ENCODE peak calls at places on chromosomes 13 and 19, in six cellular contexts. U is A673, A is heart left ventricle, S is brain microvascular endothelial cell, L is GM12878, C is lung. P is an unnamed sample. For H3K27me3, the result is how much of the 10 kb centered on the place peaks cover.

GRCh38 chr13:40438999-40439797 is 227.2 kb downstream of the FOXO1 start:
- DNase-seq in U (no peak), A (no peak), S (peak), L (no peak), C (no peak), P (no peak)

GRCh38 chr19:34411216-34411615 is 7.0 kb downstream of the PDCD2L start:
- DNase-seq in U (no peak), A (no peak), S (no peak), L (no peak), C (no peak), P (no peak)

GRCh38 chr13:25901460-25902376 is 150.1 kb downstream of the SHISA2 start:
- DNase-seq in U (peak), A (no peak), S (peak), L (peak), C (no peak), P (no peak)

GRCh38 chr13:109704771-109705628 is 81.4 kb downstream of the IRS2 start:
- DNase-seq in U (no peak), A (peak), S (no peak), L (no peak), C (peak), P (no peak)

GRCh38 chr13:31160857-31161582 is 684 bp downstream of the HSPH1 start:
- DNase-seq in U (peak), A (peak), S (peak), L (peak), C (peak), P (peak)

GRCh38 chr13:111429064-111429558 is 108.7 kb downstream of the TEX29 start:
- DNase-seq in U (peak), A (no peak), S (peak), L (no peak), C (peak), P (no peak)

GRCh38 chr19:2444251-2445002 is 12.3 kb downstream of the LMNB2 start:
- DNase-seq in U (no peak), A (no peak), S (no peak), L (no peak), C (no peak), P (no peak)

GRCh38 chr19:1956868-1957492 is 16.0 kb downstream of the CSNK1G2 start:
- DNase-seq in U (no peak), A (no peak), S (no peak), L (no peak), C (no peak), P (no peak)

GRCh38 chr13:50453238-50453637 is 390.3 kb downstream of the DLEU7 start:
- DNase-seq in U (no peak), A (no peak), S (no peak), L (no peak), C (no peak), P (no peak)

GRCh38 chr13:41919031-41919740 is 41.7 kb downstream of the VWA8 start:
- DNase-seq in U (no peak), A (peak), S (no peak), L (no peak), C (no peak), P (no peak)

GRCh38 chr13:93086329-93086728 is 140.3 kb upstream of the GPC6 start:
- DNase-seq in U (no peak), A (no peak), S (no peak), L (no peak), C (no peak), P (no peak)

GRCh38 chr19:48741222-48741999 is 1.0 kb upstream of the RASIP1 start:
- DNase-seq in U (peak), A (peak), S (no peak), L (no peak), C (no peak), P (peak)

GRCh38 chr13:102597029-102598015 is 536 bp downstream of the TPP2 start:
- DNase-seq in U (peak), A (peak), S (peak), L (no peak), C (no peak), P (no peak)

GRCh38 chr19:50416034-50416814 is 2.5 kb upstream of the SPIB start:
- DNase-seq in U (no peak), A (no peak), S (no peak), L (no peak), C (no peak), P (no peak)

GRCh38 chr13:68369739-68370138 is 1139.6 kb upstream of the PCDH9 start:
- DNase-seq in U (no peak), A (no peak), S (peak), L (no peak), C (no peak), P (no peak)

GRCh38 chr13:31587696-31588266 is 151.5 kb upstream of the RXFP2 start:
- DNase-seq in U (no peak), A (no peak), S (no peak), L (no peak), C (no peak), P (no peak)

GRCh38 chr19:43572172-43572588 is 3.1 kb downstream of the XRCC1 start:
- DNase-seq in U (no peak), A (no peak), S (no peak), L (no peak), C (no peak), P (no peak)

GRCh38 chr13:51894239-51894638 is 32.5 kb downstream of the CCDC70 start:
- DNase-seq in U (peak), A (no peak), S (no peak), L (no peak), C (no peak), P (no peak)

GRCh38 chr13:94157705-94158218 is 321.7 kb downstream of the DCT start:
- DNase-seq in U (no peak), A (no peak), S (no peak), L (no peak), C (no peak), P (peak)

GRCh38 chr19:2756921-2757881 is 17.4 kb upstream of the SLC39A3 start:
- DNase-seq in U (no peak), A (no peak), S (no peak), L (no peak), C (no peak), P (no peak)

GRCh38 chr19:19155495-19156219 is 14.4 kb downstream of the MEF2B start:
- DNase-seq in U (no peak), A (no peak), S (no peak), L (peak), C (no peak), P (no peak)

GRCh38 chr19:18119243-18120105 is 21.9 kb downstream of the MAST3 start:
- DNase-seq in U (no peak), A (no peak), S (no peak), L (no peak), C (no peak), P (no peak)

GRCh38 chr13:48585456-48585840 is 52.6 kb upstream of the RCBTB2 start:
- DNase-seq in U (no peak), A (peak), S (peak), L (no peak), C (peak), P (no peak)

GRCh38 chr19:55753401-55753800 is 5.5 kb upstream of the RFPL4A start:
- DNase-seq in U (no peak), A (no peak), S (no peak), L (no peak), C (no peak), P (no peak)

GRCh38 chr13:99778500-99778899 is 193.1 kb downstream of the ZIC5 start:
- DNase-seq in U (no peak), A (no peak), S (no peak), L (no peak), C (no peak), P (no peak)

GRCh38 chr19:40262422-40262821 is 22.7 kb downstream of the AKT2 start:
- DNase-seq in U (no peak), A (no peak), S (no peak), L (no peak), C (no peak), P (no peak)

DNA sequence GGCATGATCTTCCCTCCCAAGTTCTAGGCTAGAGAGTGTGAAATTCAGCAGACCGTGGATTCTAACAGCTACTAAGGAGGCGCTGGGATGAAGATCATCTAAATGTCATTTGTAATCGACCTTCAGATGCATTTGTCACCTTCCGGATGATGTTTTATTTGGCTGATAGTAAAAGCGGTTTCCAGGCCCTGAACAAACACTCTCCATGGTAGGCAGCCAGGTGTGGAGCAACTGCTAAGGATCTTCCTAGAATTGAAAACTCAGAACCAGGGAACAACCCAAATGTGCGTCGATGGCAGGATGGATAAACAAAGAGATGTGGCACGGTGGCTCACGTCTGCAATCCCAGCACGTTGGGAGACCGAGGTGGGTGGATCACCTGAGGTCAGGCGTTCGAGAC is 107.2 kb upstream of the CACNA1A start:
- DNase-seq in U (no peak), A (no peak), S (no peak), L (no peak), C (no peak), P (no peak)
- H3K27me3 ChIP-seq in U (under half), A (under half), S (under half), L (under half), C (under half), P (under half)

DNA sequence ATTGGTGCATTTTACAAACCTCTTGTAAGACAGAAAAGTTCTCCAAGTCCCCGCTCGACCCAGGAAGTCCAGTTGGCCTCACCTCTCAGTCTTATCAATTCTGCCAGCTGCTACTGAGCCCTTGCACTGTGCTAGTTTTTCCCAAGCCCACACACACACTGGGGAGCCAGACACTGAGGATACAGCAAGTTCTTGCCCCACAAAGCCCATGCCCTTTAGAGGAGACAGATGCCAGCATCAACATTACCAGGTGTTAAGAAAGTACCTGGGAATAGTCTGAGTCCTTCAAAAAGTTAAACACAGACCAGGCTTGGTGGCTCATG is 175.0 kb downstream of the PTPRS start:
- DNase-seq in U (no peak), A (no peak), S (no peak), L (no peak), C (no peak), P (no peak)
- H3K4me3 ChIP-seq in U (no peak), A (no peak), S (no peak), L (no peak), C (no peak), P (no peak)

GRCh38 chr19:51489113-51489512 is 10.8 kb downstream of the CEACAM18 start:
- DNase-seq in U (no peak), A (no peak), S (no peak), L (no peak), C (no peak), P (no peak)

GRCh38 chr19:51488491-51488890 is 10.2 kb downstream of the CEACAM18 start:
- DNase-seq in U (no peak), A (no peak), S (no peak), L (no peak), C (no peak), P (no peak)

GRCh38 chr19:51480590-51480989 is 2.3 kb downstream of the CEACAM18 start:
- DNase-seq in U (peak), A (no peak), S (peak), L (no peak), C (no peak), P (no peak)

GRCh38 chr19:51490676-51491075 is 10.9 kb downstream of the SIGLEC12 start:
- DNase-seq in U (no peak), A (no peak), S (no peak), L (no peak), C (no peak), P (no peak)

DNA sequence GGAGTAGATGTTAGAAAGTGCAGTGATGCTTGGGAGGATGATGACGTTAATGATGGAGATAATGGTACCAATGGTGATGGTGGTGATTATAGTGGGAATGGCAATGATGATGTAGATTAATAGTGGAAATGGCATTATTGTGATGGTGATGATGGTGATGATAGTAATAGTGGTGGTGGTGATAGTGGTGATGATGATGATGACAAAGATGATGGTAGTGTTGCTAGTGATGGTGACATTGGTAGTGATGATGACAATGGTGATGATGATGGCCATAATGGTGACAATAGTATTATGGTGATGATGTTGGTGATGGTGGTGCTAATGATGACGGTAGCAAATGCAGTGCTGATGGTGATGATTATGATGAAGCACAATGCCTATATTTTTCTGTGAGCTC is 7.6 kb downstream of the CEACAM18 start:
- DNase-seq in U (no peak), A (no peak), S (no peak), L (no peak), C (no peak), P (no peak)
- H3K27me3 ChIP-seq in U (under half), A (under half), S (under half), L (under half), C (under half), P (under half)

GRCh38 chr13:75869981-75870380 is 233.9 kb downstream of the LMO7 start:
- DNase-seq in U (no peak), A (no peak), S (no peak), L (no peak), C (no peak), P (no peak)
- H3K4me3 ChIP-seq in U (no peak), A (no peak), S (no peak), L (no peak), C (no peak), P (no peak)

GRCh38 chr19:13054605-13055212 is 47.9 kb downstream of the LYL1 start:
- DNase-seq in U (no peak), A (no peak), S (no peak), L (no peak), C (no peak), P (no peak)
- H3K27me3 ChIP-seq in U (under half), A (under half), S (under half), L (under half), C (under half), P (under half)